ENCODE peak calls at places on chromosomes 1 and 21, in nine cellular contexts. P is kidney, B is HL-60, Y is heart left ventricle, I is GM23248, F is PC-3, L is colonic mucosa, Q is iPS DF 6.9, O is gastrocnemius medialis. X is an unnamed sample.

GRCh38 chr1:7257225-7257624 is 472.0 kb downstream of the CAMTA1 start:
- DNase-seq in P (no peak), F (no peak), L (no peak), I (no peak), Y (no peak), Q (no peak), B (no peak), O (no peak), X (no peak)

GRCh38 chr1:3987669-3988235 is 87.7 kb upstream of the C1orf174 start:
- DNase-seq in O (no peak), I (no peak), B (no peak), Q (no peak), Y (no peak), P (peak), F (no peak), L (no peak), X (no peak)

GRCh38 chr1:206900149-206900548 is 2.9 kb downstream of the IL24 start:
- DNase-seq in Y (no peak), B (no peak), F (no peak), O (no peak), Q (no peak), L (no peak), I (no peak), P (no peak), X (no peak)

GRCh38 chr21:31557421-31557955 is 102.0 kb upstream of the SOD1 start:
- DNase-seq in B (no peak), P (peak), F (no peak), I (no peak), Y (no peak), O (no peak), L (no peak), Q (no peak), X (no peak)

GRCh38 chr1:193259619-193260018 is 73.2 kb upstream of the B3GALT2 start:
- DNase-seq in B (no peak), Y (no peak), Q (no peak), I (no peak), O (no peak), F (no peak), L (no peak), P (no peak), X (no peak)

GRCh38 chr1:94865369-94865768 is 45.2 kb downstream of the SLC44A3 start:
- DNase-seq in P (no peak), I (peak), O (no peak), Q (no peak), Y (no peak), F (peak), L (no peak), B (no peak), X (no peak)

GRCh38 chr1:145877923-145878486 is 7.7 kb downstream of the ANKRD35 start:
- DNase-seq in L (no peak), B (no peak), P (no peak), O (no peak), Q (no peak), I (no peak), Y (no peak), F (peak), X (no peak)

GRCh38 chr1:211635602-211636205 is 39.7 kb downstream of the NEK2 start:
- DNase-seq in Y (no peak), P (no peak), O (no peak), B (no peak), Q (no peak), F (no peak), L (no peak), I (peak), X (no peak)

GRCh38 chr1:48469616-48470500 is 2.1 kb downstream of the SPATA6 start:
- DNase-seq in O (peak), B (peak), F (peak), Q (no peak), I (peak), Y (peak), L (peak), P (peak), X (peak)

GRCh38 chr1:3581296-3581695 is 30.0 kb downstream of the MEGF6 start:
- DNase-seq in F (no peak), L (no peak), Y (no peak), I (no peak), B (no peak), Q (no peak), P (no peak), O (no peak), X (no peak)

GRCh38 chr1:227058321-227058751 is 118.2 kb downstream of the COQ8A start:
- DNase-seq in I (peak), Q (no peak), L (no peak), P (no peak), O (no peak), Y (no peak), B (no peak), F (peak), X (no peak)

GRCh38 chr21:45299864-45300785 is 12.4 kb upstream of the POFUT2 start:
- DNase-seq in Q (no peak), O (no peak), Y (no peak), L (no peak), B (no peak), F (no peak), I (no peak), P (peak), X (no peak)

GRCh38 chr1:91697322-91698260 is 188.4 kb downstream of the TGFBR3 start:
- DNase-seq in Q (no peak), F (no peak), P (no peak), B (no peak), Y (no peak), I (peak), L (no peak), O (no peak), X (no peak)

DNA sequence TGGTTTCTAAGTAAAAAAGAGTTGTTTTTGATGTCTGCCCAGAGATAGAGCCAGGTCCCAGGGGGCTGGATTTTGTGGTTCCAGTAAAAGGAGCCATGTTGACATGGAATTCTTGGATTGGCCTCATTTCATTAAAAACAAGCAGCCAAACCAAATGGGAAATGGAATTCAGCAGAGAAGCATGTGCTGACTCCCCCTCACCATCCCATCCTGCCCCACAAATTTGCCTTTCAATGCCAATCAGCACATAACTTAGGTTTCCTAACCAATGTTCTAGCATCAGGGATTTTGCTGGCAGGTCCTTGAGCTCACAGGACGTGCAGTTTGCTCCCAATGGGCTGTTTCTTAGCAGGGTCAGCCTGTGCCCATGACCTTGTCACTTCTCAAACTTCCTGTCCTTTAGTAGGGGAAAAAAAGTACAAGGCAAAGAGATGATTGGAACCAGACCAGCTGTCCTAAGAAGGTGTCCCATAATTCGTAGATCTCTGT is 101.5 kb upstream of the GADD45A start:
- DNase-seq in Q (no peak), O (no peak), L (no peak), B (no peak), P (no peak), Y (no peak), F (no peak), I (no peak), X (no peak)
- H3K27ac ChIP-seq in Q (no peak), O (no peak), L (no peak), B (no peak), P (no peak), Y (no peak), F (no peak), I (no peak), X (peak)

DNA sequence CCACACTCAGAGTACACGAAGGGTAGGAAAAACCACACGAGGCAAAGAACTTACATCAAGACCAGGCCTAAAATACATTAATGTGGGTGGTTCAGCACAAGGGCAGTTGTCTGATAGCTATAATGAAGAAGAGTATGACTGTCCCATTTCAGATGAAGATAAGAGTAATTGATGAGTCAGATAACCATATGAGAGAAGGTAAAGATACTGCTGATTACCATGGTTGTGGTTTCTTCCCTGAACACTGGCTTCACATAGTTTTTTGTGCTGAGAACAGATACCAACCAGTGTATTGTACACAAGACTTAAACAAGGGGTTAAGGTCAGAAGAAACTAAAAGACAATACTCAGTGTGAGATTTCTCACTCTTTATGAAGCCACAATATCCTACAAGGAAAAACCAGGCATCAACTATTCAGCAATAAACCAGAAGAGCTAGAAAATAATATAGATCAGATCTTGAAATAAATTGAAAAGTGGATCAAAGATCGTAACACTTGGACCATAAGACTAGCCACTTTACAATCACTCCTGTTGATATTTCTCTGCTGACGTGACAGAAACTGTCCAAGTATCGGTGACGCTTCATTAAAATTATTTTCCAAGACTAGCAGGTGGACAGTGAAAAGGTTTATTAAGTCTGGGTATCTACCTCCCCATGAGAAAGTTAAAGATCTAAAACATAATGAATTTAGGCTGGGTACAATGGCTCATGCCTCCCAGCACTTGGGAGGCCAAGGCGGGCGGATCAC is 28.6 kb downstream of the PUM1 start:
- DNase-seq in L (no peak), Q (no peak), O (no peak), Y (no peak), B (no peak), I (peak), P (no peak), F (no peak), X (no peak)
- H3K27ac ChIP-seq in L (no peak), Q (no peak), O (no peak), Y (no peak), B (no peak), I (peak), P (no peak), F (no peak), X (no peak)

DNA sequence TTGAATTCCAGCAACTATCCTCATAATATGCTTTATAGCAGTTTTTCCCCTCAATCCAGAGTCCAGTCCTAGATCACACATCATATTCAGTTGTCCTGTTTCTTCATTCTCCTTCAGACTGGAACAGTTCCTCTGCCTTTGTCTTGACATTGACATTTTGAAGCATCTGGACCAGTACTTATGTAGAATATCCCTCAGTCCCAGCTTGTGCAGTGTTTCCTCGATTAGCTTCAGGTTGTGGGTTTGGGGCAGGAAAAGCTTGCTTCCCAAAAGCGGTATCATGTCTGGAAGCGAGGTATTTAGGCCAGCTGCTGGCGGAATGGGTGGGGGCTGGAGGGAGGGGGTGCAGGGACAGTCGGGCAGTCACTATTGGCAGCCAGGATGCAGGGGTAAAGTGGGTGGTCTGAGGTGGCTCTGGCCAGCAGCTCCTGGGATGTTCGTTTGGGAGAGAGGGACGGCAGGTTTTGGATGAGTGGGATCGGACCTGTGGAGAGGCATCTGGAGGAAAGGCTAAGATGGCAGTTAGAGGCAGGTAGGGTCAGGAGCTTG is 6.5 kb downstream of the THEMIS2 start:
- DNase-seq in P (no peak), B (no peak), Q (no peak), Y (no peak), L (no peak), O (no peak), F (no peak), I (no peak), X (no peak)
- H3K27ac ChIP-seq in P (no peak), B (peak), Q (no peak), Y (no peak), L (no peak), O (no peak), F (no peak), I (no peak), X (no peak)

GRCh38 chr1:23772049-23772853 is 6.0 kb upstream of the PITHD1 start:
- DNase-seq in I (peak), Y (peak), F (peak), L (peak), O (peak), Q (no peak), B (peak), P (peak), X (peak)

GRCh38 chr1:23772854-23773242 is 5.4 kb upstream of the PITHD1 start:
- DNase-seq in Y (no peak), Q (no peak), O (no peak), B (no peak), F (no peak), L (no peak), I (no peak), P (no peak), X (no peak)

GRCh38 chr1:23777979-23778814 is at the start of gene PITHD1:
- DNase-seq in P (peak), F (peak), O (peak), Y (peak), B (peak), Q (no peak), L (peak), I (peak), X (no peak)

GRCh38 chr1:23776198-23776597 is 2.0 kb upstream of the PITHD1 start:
- DNase-seq in Q (no peak), B (no peak), L (no peak), P (no peak), Y (no peak), I (no peak), O (no peak), F (no peak), X (no peak)

GRCh38 chr1:23774174-23774880 is 3.9 kb upstream of the PITHD1 start:
- DNase-seq in Y (no peak), F (no peak), L (no peak), P (no peak), B (no peak), Q (no peak), I (no peak), O (no peak), X (no peak)
- H3K27ac ChIP-seq in Y (no peak), F (no peak), L (no peak), P (no peak), B (no peak), Q (no peak), I (no peak), O (no peak), X (no peak)

DNA sequence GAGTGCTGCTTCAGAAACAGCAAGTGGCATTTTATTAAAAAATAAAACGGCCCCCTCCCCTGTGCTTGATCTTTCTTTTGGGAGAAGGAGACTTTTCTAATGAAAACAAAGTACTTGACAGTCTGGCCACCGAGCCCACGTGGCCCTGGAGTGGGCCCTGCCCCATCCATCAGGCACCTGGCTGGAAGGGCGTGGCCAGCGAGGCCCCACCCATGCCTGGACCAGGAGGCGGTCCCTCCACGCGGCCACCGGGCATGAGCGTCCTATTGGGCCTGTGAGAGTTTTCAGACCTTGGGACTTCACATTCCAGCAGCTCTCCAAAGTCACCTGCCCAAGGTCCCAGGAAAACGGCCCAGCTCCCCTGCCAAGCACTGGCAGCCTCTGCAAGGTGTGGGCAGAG is 144.7 kb downstream of the CASZ1 start:
- DNase-seq in B (no peak), O (no peak), Y (no peak), F (no peak), L (peak), I (no peak), Q (no peak), P (no peak), X (no peak)
- H3K27ac ChIP-seq in B (no peak), O (no peak), Y (no peak), F (no peak), L (no peak), I (no peak), Q (no peak), P (no peak), X (no peak)

X was measured in Panc1.